ENCODE peak calls at places on chromosomes 7 and 10, in six cellular contexts. One of them, this sample, is unnamed.

GRCh38 chr10:24851595-24851994 is 100.8 kb downstream of the PRTFDC1 start:
- DNase-seq in T-helper 9 cell: no peak
- DNase-seq in neural progenitor cell: no peak
- DNase-seq in mesothelial cell of epicardium: no peak
- DNase-seq in activated CD4-positive, alpha-beta T cell treated with anti-CD3 and anti-CD28 coated beads, Interleukin-2, amount 50 U/mL, for 1 hour: no peak
- DNase-seq in ELR: no peak
- DNase-seq in this sample: no peak

GRCh38 chr10:131972474-131973071 is 9.2 kb downstream of the BNIP3 start:
- DNase-seq in T-helper 9 cell: peak; percentile 11
- DNase-seq in neural progenitor cell: no peak
- DNase-seq in mesothelial cell of epicardium: no peak
- DNase-seq in activated CD4-positive, alpha-beta T cell treated with anti-CD3 and anti-CD28 coated beads, Interleukin-2, amount 50 U/mL, for 1 hour: no peak
- DNase-seq in ELR: peak; percentile 18
- DNase-seq in this sample: peak; percentile 41

GRCh38 chr10:124219655-124220054 is 126.3 kb upstream of the CHST15 start:
- DNase-seq in T-helper 9 cell: no peak
- DNase-seq in neural progenitor cell: no peak
- DNase-seq in mesothelial cell of epicardium: no peak
- DNase-seq in activated CD4-positive, alpha-beta T cell treated with anti-CD3 and anti-CD28 coated beads, Interleukin-2, amount 50 U/mL, for 1 hour: no peak
- DNase-seq in ELR: no peak
- DNase-seq in this sample: no peak

GRCh38 chr7:155344618-155345433 is 47.1 kb downstream of the INSIG1 start:
- DNase-seq in T-helper 9 cell: peak; percentile 85
- DNase-seq in neural progenitor cell: peak; percentile 90
- DNase-seq in mesothelial cell of epicardium: peak; percentile 73
- DNase-seq in activated CD4-positive, alpha-beta T cell treated with anti-CD3 and anti-CD28 coated beads, Interleukin-2, amount 50 U/mL, for 1 hour: peak; percentile 82
- DNase-seq in ELR: peak; percentile 74
- DNase-seq in this sample: peak; percentile 75

GRCh38 chr7:139915864-139916716 is 87.0 kb downstream of the TBXAS1 start:
- DNase-seq in T-helper 9 cell: no peak
- DNase-seq in neural progenitor cell: no peak
- DNase-seq in mesothelial cell of epicardium: no peak
- DNase-seq in activated CD4-positive, alpha-beta T cell treated with anti-CD3 and anti-CD28 coated beads, Interleukin-2, amount 50 U/mL, for 1 hour: peak; percentile 18
- DNase-seq in ELR: peak; percentile 97
- DNase-seq in this sample: peak; percentile 55

GRCh38 chr7:107560898-107561516 is 2.7 kb downstream of the COG5 start:
- DNase-seq in T-helper 9 cell: peak; percentile 13
- DNase-seq in neural progenitor cell: no peak
- DNase-seq in mesothelial cell of epicardium: no peak
- DNase-seq in activated CD4-positive, alpha-beta T cell treated with anti-CD3 and anti-CD28 coated beads, Interleukin-2, amount 50 U/mL, for 1 hour: no peak
- DNase-seq in ELR: peak; percentile 64
- DNase-seq in this sample: no peak

GRCh38 chr7:141754939-141755338 is 9.0 kb upstream of the TAS2R3 start:
- DNase-seq in T-helper 9 cell: no peak
- DNase-seq in neural progenitor cell: peak; percentile 61
- DNase-seq in mesothelial cell of epicardium: no peak
- DNase-seq in activated CD4-positive, alpha-beta T cell treated with anti-CD3 and anti-CD28 coated beads, Interleukin-2, amount 50 U/mL, for 1 hour: no peak
- DNase-seq in ELR: peak; percentile 57
- DNase-seq in this sample: no peak

GRCh38 chr10:109939253-109939961 is 16.1 kb upstream of the XPNPEP1 start:
- DNase-seq in T-helper 9 cell: no peak
- DNase-seq in neural progenitor cell: no peak
- DNase-seq in mesothelial cell of epicardium: no peak
- DNase-seq in activated CD4-positive, alpha-beta T cell treated with anti-CD3 and anti-CD28 coated beads, Interleukin-2, amount 50 U/mL, for 1 hour: no peak
- DNase-seq in ELR: no peak
- DNase-seq in this sample: no peak

GRCh38 chr10:77859200-77859864 is 67.2 kb downstream of the DLG5 start:
- DNase-seq in T-helper 9 cell: no peak
- DNase-seq in neural progenitor cell: no peak
- DNase-seq in mesothelial cell of epicardium: no peak
- DNase-seq in activated CD4-positive, alpha-beta T cell treated with anti-CD3 and anti-CD28 coated beads, Interleukin-2, amount 50 U/mL, for 1 hour: no peak
- DNase-seq in ELR: no peak
- DNase-seq in this sample: no peak